ENCODE peak calls at places on chromosome 1, in four cellular contexts. One of them, this sample, is unnamed.

GRCh38 chr1:6918908-6919511 is 133.8 kb downstream of the CAMTA1 start:
- DNase-seq in midbrain: no peak
- DNase-seq in stomach: no peak
- DNase-seq in upper lobe of right lung: no peak
- DNase-seq in this sample: no peak

GRCh38 chr1:171645553-171646336 is 6.7 kb downstream of the MYOC start:
- DNase-seq in midbrain: peak; percentile 54
- DNase-seq in upper lobe of right lung: no peak
- DNase-seq in stomach: no peak
- DNase-seq in this sample: no peak

GRCh38 chr1:39901486-39902120 is at the start of gene MYCL:
- DNase-seq in midbrain: peak; percentile 47
- DNase-seq in upper lobe of right lung: peak; percentile 95
- DNase-seq in stomach: peak; percentile 94
- DNase-seq in this sample: peak; percentile 95

GRCh38 chr1:153903841-153904455 is 18.8 kb downstream of the GATAD2B start:
- DNase-seq in upper lobe of right lung: no peak
- DNase-seq in stomach: no peak
- DNase-seq in midbrain: no peak
- DNase-seq in this sample: no peak

GRCh38 chr1:50106095-50106761 is 2.5 kb upstream of the ELAVL4 start:
- DNase-seq in midbrain: no peak
- DNase-seq in stomach: no peak
- DNase-seq in upper lobe of right lung: no peak
- DNase-seq in this sample: no peak

GRCh38 chr1:176416777-176417176 is 46.2 kb upstream of the PAPPA2 start:
- DNase-seq in stomach: no peak
- DNase-seq in midbrain: no peak
- DNase-seq in upper lobe of right lung: peak; percentile 28
- DNase-seq in this sample: no peak

GRCh38 chr1:36083635-36084501 is at the start of gene TEKT2:
- DNase-seq in stomach: no peak
- DNase-seq in upper lobe of right lung: peak; percentile 73
- DNase-seq in midbrain: peak; percentile 55
- DNase-seq in this sample: no peak

GRCh38 chr1:47883963-47884362 is 113.2 kb downstream of the TRABD2B start:
- DNase-seq in stomach: no peak
- DNase-seq in midbrain: no peak
- DNase-seq in upper lobe of right lung: no peak
- DNase-seq in this sample: no peak

GRCh38 chr1:40036574-40036973 is 4.0 kb upstream of the CAP1 start:
- DNase-seq in midbrain: no peak
- DNase-seq in upper lobe of right lung: no peak
- DNase-seq in stomach: peak; percentile 44
- DNase-seq in this sample: no peak

GRCh38 chr1:110675060-110675791 is 486 bp upstream of the KCNA3 start:
- DNase-seq in midbrain: no peak
- DNase-seq in upper lobe of right lung: peak; percentile 61
- DNase-seq in stomach: no peak
- DNase-seq in this sample: no peak